ENCODE peak calls at places on chromosome 9, in five cellular contexts. M is H1, Q is H9, J is mesenchymal stem cell, Y is trophoblast cell. X is an unnamed sample.

GRCh38 chr9:127279717-127280285 is 15.2 kb downstream of the GARNL3 start:
- DNase-seq in Y (no peak), M (no peak), J (no peak), Q (no peak), X (no peak)

GRCh38 chr9:98314381-98315066 is 59.1 kb upstream of the TBC1D2 start:
- DNase-seq in J (peak; percentile 46), Y (no peak), Q (no peak), M (no peak), X (no peak)

GRCh38 chr9:119639287-119639955 is 270.2 kb upstream of the BRINP1 start:
- DNase-seq in Q (no peak), Y (no peak), J (no peak), M (no peak), X (peak; percentile 38)

GRCh38 chr9:6634441-6634840 is 11.1 kb downstream of the GLDC start:
- DNase-seq in Y (peak; percentile 48), Q (no peak), M (no peak), J (no peak), X (no peak)

GRCh38 chr9:116516456-116516855 is 170.6 kb upstream of the TRIM32 start:
- DNase-seq in Y (no peak), M (no peak), J (peak; percentile 15), Q (no peak), X (no peak)

GRCh38 chr9:129697111-129697955 is 31.9 kb downstream of the PRRX2 start:
- DNase-seq in Q (peak; percentile 54), Y (no peak), M (no peak), J (peak; percentile 84), X (no peak)

GRCh38 chr9:78143281-78144007 is 92.4 kb upstream of the CEP78 start:
- DNase-seq in M (no peak), Q (no peak), J (no peak), Y (no peak), X (peak; percentile 43)

GRCh38 chr9:31323726-31324444 is 1060.6 kb upstream of the ACO1 start:
- DNase-seq in Q (no peak), Y (no peak), J (no peak), M (no peak), X (no peak)

GRCh38 chr9:129481824-129482511 is 138.9 kb downstream of the C9orf50 start:
- DNase-seq in Y (no peak), J (peak; percentile 60), M (no peak), Q (no peak), X (no peak)

GRCh38 chr9:73869261-73869660 is 627.9 kb upstream of the RORB start:
- DNase-seq in Y (peak; percentile 8), Q (no peak), J (peak; percentile 42), M (no peak), X (no peak)

GRCh38 chr9:113581865-113582697 is 118.6 kb downstream of the RGS3 start:
- DNase-seq in Q (no peak), Y (peak; percentile 26), J (peak; percentile 85), M (no peak), X (no peak)

GRCh38 chr9:23665635-23666034 is 160.4 kb downstream of the ELAVL2 start:
- DNase-seq in J (no peak), Q (no peak), Y (no peak), M (no peak), X (no peak)

GRCh38 chr9:90477535-90477934 is 165.1 kb downstream of the DIRAS2 start:
- DNase-seq in Y (no peak), J (no peak), M (no peak), Q (no peak), X (no peak)

GRCh38 chr9:101540069-101540468 is 6.4 kb downstream of the RNF20 start:
- DNase-seq in Y (no peak), Q (no peak), M (no peak), J (no peak), X (no peak)

GRCh38 chr9:112002131-112002846 is 105.7 kb downstream of the UGCG start:
- DNase-seq in Y (peak; percentile 72), M (no peak), J (no peak), Q (no peak), X (no peak)

GRCh38 chr9:97752274-97752673 is 55.1 kb upstream of the XPA start:
- DNase-seq in J (no peak), M (no peak), Y (no peak), Q (no peak), X (no peak)

GRCh38 chr9:20369391-20369790 is 252.9 kb downstream of the MLLT3 start:
- DNase-seq in Q (no peak), J (no peak), M (no peak), Y (no peak), X (no peak)

GRCh38 chr9:112665347-112665746 is 52.6 kb downstream of the INIP start:
- DNase-seq in J (peak; percentile 18), Y (no peak), Q (no peak), M (no peak), X (no peak)

GRCh38 chr9:101791938-101792337 is 53.5 kb upstream of the GRIN3A start:
- DNase-seq in Q (peak; percentile 80), Y (no peak), J (no peak), M (peak; percentile 21), X (peak; percentile 67)

GRCh38 chr9:78821126-78821822 is 524.3 kb downstream of the PSAT1 start:
- DNase-seq in Y (no peak), J (peak; percentile 48), Q (no peak), M (no peak), X (no peak)

GRCh38 chr9:111231801-111232580 is 98.0 kb downstream of the OR2K2 start:
- DNase-seq in J (no peak), Q (no peak), M (no peak), Y (no peak), X (no peak)

GRCh38 chr9:79023134-79023577 is 548.6 kb upstream of the TLE4 start:
- DNase-seq in Q (no peak), J (peak; percentile 87), Y (peak; percentile 21), M (no peak), X (no peak)

GRCh38 chr9:112601646-112602045 is 115.0 kb downstream of the KIAA1958 start:
- DNase-seq in Y (no peak), Q (no peak), J (no peak), M (no peak), X (no peak)

GRCh38 chr9:99948896-99949295 is 42.4 kb downstream of the STX17 start:
- DNase-seq in M (no peak), Y (no peak), Q (no peak), J (no peak), X (no peak)

GRCh38 chr9:14348241-14349140 is 34.5 kb upstream of the NFIB start:
- DNase-seq in J (peak; percentile 46), Q (peak; percentile 49), M (no peak), Y (no peak), X (peak; percentile 48)

GRCh38 chr9:14349141-14349817 is 35.3 kb upstream of the NFIB start:
- DNase-seq in Y (no peak), M (no peak), Q (no peak), J (peak; percentile 46), X (peak; percentile 42)

GRCh38 chr9:14346826-14347407 is 33.0 kb upstream of the NFIB start:
- DNase-seq in M (no peak), Y (no peak), Q (no peak), J (no peak), X (no peak)

GRCh38 chr9:14346301-14346721 is 32.4 kb upstream of the NFIB start:
- DNase-seq in J (peak; percentile 10), M (no peak), Q (peak; percentile 75), Y (no peak), X (no peak)

DNA sequence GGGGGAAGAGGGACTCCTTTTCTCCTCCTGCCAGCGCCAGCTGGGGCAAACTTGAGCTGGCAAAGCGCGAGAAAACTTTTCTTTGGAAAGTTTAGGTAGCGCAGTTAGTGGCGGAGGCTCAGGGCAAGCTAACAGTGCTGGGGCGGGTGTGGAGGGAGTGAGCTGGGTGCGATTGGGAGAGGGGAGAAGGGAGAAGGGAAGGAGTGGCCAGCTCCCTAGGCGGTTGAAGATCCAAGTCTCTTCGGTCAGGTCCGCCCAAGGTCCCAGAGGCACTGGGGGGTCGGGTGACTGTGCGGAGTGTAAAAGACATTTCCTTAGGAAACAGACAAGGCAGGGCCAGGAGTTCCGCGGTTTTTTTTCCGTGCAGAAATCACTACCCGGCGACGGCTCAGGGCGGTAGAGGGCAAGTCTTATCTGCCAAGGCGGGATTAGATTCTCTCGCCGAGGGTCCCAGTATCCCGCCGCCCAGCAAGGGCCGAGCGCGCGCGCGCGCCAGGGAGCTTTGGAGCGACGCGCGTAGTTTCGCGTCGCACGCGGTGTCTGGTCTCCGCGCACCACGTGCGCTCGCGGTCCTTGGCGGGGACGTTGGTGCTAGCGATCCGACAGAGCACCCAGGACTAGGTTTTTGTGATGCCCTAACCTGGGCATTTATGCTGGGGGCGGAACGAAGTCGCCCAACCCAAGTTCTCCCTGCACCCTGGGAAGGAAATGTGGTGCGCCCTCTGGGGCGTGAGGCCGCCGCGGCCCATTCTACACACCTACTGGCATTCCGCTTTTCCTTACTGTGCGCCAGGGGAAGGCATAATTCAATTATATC is 33.7 kb upstream of the NFIB start:
- DNase-seq in Y (no peak), M (no peak), J (peak; percentile 49), Q (peak; percentile 75), X (no peak)
- H3K27ac ChIP-seq in Y (no peak overlapping the region), M (no peak overlapping the region), J (no peak overlapping the region), Q (no peak overlapping the region), X (no peak overlapping the region)

DNA sequence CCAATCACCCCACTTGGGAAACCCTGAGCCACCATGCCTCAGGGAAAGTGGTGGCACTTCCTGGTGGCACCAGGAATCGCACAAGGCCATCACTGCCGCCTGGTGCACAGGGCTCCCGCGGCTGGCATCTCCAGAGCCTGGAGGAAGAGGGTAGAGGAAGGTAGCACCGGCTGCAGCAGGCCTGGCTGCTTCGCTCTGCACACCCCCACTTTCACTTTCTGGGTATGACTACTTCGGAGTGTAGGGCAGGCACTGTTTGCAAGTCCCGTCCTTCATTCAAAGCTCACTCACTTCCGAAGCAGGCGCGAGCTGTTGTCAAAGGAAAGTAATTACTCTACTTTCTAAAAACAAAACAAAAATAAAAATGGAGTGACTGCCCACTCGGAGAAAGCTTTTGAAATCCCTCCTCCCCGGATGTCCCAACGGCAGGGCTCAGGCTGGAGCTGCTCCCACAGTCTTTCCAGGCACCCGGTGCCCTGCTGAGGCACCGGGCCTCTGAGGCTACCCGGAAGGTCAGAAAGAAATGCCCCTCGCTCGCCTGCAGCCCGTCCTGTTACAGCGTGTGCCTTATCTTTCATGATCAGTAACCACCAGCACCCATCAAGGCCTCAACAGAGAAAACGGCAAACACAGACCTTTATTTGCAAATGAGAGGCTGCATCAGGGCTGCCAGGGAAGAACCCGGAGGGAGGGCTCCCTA is 2.0 kb downstream of the BRD3 start:
- DNase-seq in J (peak; percentile 81), Q (peak; percentile 28), M (no peak), Y (no peak), X (no peak)
- H3K14ac ChIP-seq in J (no peak overlapping the region), Q (no peak overlapping the region), M (no peak overlapping the region), Y (no peak overlapping the region), X (no peak overlapping the region)

DNA sequence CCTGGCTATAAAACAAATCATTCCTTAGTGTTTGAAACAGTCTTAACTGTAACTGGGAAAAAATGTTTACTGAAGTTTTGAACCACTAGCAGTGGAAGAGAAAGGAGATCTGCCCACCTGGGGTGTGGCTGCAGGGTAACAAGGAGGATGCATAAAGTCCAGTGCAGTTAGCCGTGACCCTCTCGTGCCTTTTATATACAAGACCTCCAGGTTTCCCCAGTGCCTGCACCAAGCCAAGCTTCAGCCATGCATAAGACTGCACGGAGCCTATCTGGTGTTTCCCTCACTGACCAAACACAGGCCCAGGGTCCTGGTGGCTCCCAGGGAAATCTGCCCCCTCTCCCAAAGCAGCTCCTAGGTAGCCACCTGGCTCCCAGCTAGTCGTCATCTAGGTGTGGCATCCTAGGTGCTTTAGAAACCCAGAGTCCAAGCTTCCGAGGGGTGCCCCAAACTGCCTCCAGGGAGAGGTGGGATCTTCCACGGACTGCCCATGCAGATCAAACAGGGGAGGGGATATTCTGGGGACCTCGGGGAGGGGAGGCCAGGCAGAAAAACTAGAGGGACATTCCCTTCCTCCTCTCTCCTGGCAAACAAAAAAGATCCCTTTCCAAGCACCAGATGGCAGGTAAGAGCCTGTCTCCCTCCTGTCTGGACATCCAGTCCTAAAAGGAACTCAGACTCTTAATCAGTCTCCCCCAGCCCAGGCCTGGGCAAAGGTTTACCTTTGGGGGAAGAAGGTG is 2.7 kb downstream of the SHB start:
- DNase-seq in J (no peak), M (no peak), Y (no peak), Q (no peak), X (no peak)
- H3K18ac ChIP-seq in J (peak overlapping the region; percentile 34), M (no peak overlapping the region), Y (no peak overlapping the region), Q (no peak overlapping the region), X (no peak overlapping the region)

GRCh38 chr9:22237497-22238363 is 208.9 kb upstream of the DMRTA1 start:
- DNase-seq in Y (peak; percentile 74), J (peak; percentile 91), M (no peak), Q (no peak), X (no peak)
- H3K27ac ChIP-seq in Y (peak overlapping the region; percentile 89), J (peak overlapping the region; percentile 97), M (no peak overlapping the region), Q (no peak overlapping the region), X (no peak overlapping the region)

X was measured in neuronal stem cell.